ENCODE peak calls at places on chromosomes 12 and 14, in ten cellular contexts. S is GM12864, Q is choroid plexus epithelial cell, J is caudate nucleus, K is HTR-8/SVneo, U is left lobe of liver, R is AML-193, T is HS-5, W is iris pigment epithelial cell, M is stomach. N is an unnamed sample.

GRCh38 chr14:77965919-77966435 is 166.1 kb downstream of the ADCK1 start:
- DNase-seq in T (no peak), J (no peak), S (no peak), U (peak; percentile 46), M (peak; percentile 54), K (no peak), Q (peak; percentile 44), W (peak; percentile 47), R (peak; percentile 66), N (no peak)

GRCh38 chr14:53458368-53458814 is 305.3 kb upstream of the DDHD1 start:
- DNase-seq in K (peak; percentile 71), Q (peak; percentile 65), T (peak; percentile 71), U (no peak), R (no peak), S (no peak), W (peak; percentile 79), J (no peak), M (no peak), N (no peak)

GRCh38 chr14:90490727-90491050 is 93.9 kb downstream of the CALM1 start:
- DNase-seq in U (no peak), W (no peak), S (no peak), M (no peak), J (no peak), R (no peak), T (no peak), K (no peak), Q (no peak), N (no peak)

GRCh38 chr12:27924350-27925140 is 48.0 kb downstream of the PTHLH start:
- DNase-seq in R (no peak), T (peak; percentile 28), J (no peak), M (no peak), K (no peak), W (peak; percentile 24), Q (peak; percentile 15), S (no peak), U (no peak), N (no peak)

GRCh38 chr12:4819654-4820053 is 90.1 kb upstream of the KCNA1 start:
- DNase-seq in R (peak; percentile 43), W (no peak), Q (no peak), S (no peak), U (no peak), K (no peak), M (no peak), J (no peak), T (no peak), N (no peak)

GRCh38 chr12:109951751-109952150 is 44.4 kb downstream of the GIT2 start:
- DNase-seq in T (peak; percentile 33), S (no peak), K (peak; percentile 75), J (no peak), M (no peak), R (no peak), W (peak; percentile 85), U (no peak), Q (peak; percentile 94), N (no peak)

GRCh38 chr12:104569348-104570173 is 112.8 kb downstream of the CHST11 start:
- DNase-seq in R (peak; percentile 98), W (peak; percentile 29), U (no peak), K (no peak), Q (peak; percentile 54), M (peak; percentile 31), J (no peak), S (peak; percentile 78), T (no peak), N (no peak)

GRCh38 chr14:68952544-68953535 is 26.3 kb downstream of the ACTN1 start:
- DNase-seq in Q (peak; percentile 70), U (no peak), M (no peak), T (no peak), S (no peak), K (no peak), W (peak; percentile 71), J (no peak), R (no peak), N (no peak)

GRCh38 chr12:88163371-88163770 is 21.3 kb downstream of the TMTC3 start:
- DNase-seq in Q (peak; percentile 25), W (no peak), R (no peak), T (no peak), K (no peak), J (no peak), M (no peak), S (no peak), U (no peak), N (no peak)

GRCh38 chr12:130483616-130484180 is 146.0 kb downstream of the PIWIL1 start:
- DNase-seq in K (no peak), M (no peak), R (no peak), T (no peak), S (no peak), W (no peak), J (no peak), U (no peak), Q (no peak), N (no peak)

GRCh38 chr12:59634254-59634653 is 38.4 kb downstream of the SLC16A7 start:
- DNase-seq in U (no peak), J (no peak), K (no peak), R (no peak), M (no peak), S (no peak), W (no peak), Q (no peak), T (no peak), N (no peak)

GRCh38 chr12:51160814-51161459 is 12.0 kb downstream of the TFCP2 start:
- DNase-seq in U (no peak), K (no peak), M (no peak), J (no peak), W (no peak), Q (peak; percentile 63), R (no peak), S (no peak), T (no peak), N (no peak)

GRCh38 chr14:39977198-39977597 is 545.0 kb upstream of the FBXO33 start:
- DNase-seq in U (no peak), W (no peak), Q (no peak), J (no peak), K (no peak), M (no peak), T (no peak), R (no peak), S (no peak), N (no peak)

GRCh38 chr14:74085047-74085637 is 386 bp downstream of the LIN52 start:
- DNase-seq in W (peak; percentile 77), T (no peak), M (no peak), U (no peak), Q (peak; percentile 51), J (no peak), S (no peak), K (peak; percentile 65), R (no peak), N (peak; percentile 56)

GRCh38 chr14:32201196-32201815 is 539 bp upstream of the RNU6-7 start:
- DNase-seq in S (no peak), T (peak; percentile 9), U (peak; percentile 97), K (peak; percentile 84), W (peak; percentile 75), M (peak; percentile 80), J (peak; percentile 72), Q (peak; percentile 68), R (no peak), N (peak; percentile 92)

GRCh38 chr14:100893760-100894159 is 9.8 kb downstream of the RTL1 start:
- DNase-seq in U (peak; percentile 28), Q (no peak), J (no peak), K (no peak), S (no peak), T (no peak), M (peak; percentile 19), R (no peak), W (no peak), N (no peak)

GRCh38 chr12:61452076-61452475 is 808.1 kb upstream of the USP15 start:
- DNase-seq in R (no peak), J (no peak), T (peak; percentile 10), K (no peak), W (no peak), S (no peak), Q (no peak), M (no peak), U (no peak), N (no peak)

GRCh38 chr14:99820702-99821331 is 27.6 kb downstream of the EML1 start:
- DNase-seq in M (no peak), S (no peak), R (no peak), T (no peak), W (no peak), Q (no peak), K (no peak), U (no peak), J (peak; percentile 67), N (no peak)

GRCh38 chr12:132423251-132424117 is 66.5 kb upstream of the FBRSL1 start:
- DNase-seq in M (no peak), U (no peak), T (no peak), J (no peak), Q (no peak), R (no peak), S (no peak), W (peak; percentile 9), K (no peak), N (peak; percentile 68)

GRCh38 chr14:45038256-45038655 is 45.7 kb upstream of the PRPF39 start:
- DNase-seq in K (no peak), Q (no peak), S (no peak), J (no peak), R (no peak), T (no peak), M (no peak), U (no peak), W (no peak), N (no peak)

GRCh38 chr12:89775336-89776005 is 66.8 kb upstream of the ATP2B1 start:
- DNase-seq in W (no peak), M (no peak), T (no peak), R (no peak), Q (peak; percentile 29), S (no peak), K (peak; percentile 62), U (no peak), J (no peak), N (no peak)

GRCh38 chr12:10453144-10453543 is at the start of gene KLRC1:
- DNase-seq in R (no peak), M (no peak), Q (peak; percentile 48), T (no peak), J (no peak), W (peak; percentile 77), K (no peak), U (no peak), S (no peak), N (peak; percentile 29)

GRCh38 chr14:52086755-52087154 is 17.9 kb upstream of the NID2 start:
- DNase-seq in K (no peak), J (no peak), R (no peak), M (no peak), U (no peak), Q (peak; percentile 86), S (no peak), T (no peak), W (peak; percentile 97), N (no peak)

GRCh38 chr14:95993768-95994592 is 45.2 kb upstream of the C14orf132 start:
- DNase-seq in M (no peak), T (peak; percentile 11), U (no peak), Q (peak; percentile 68), R (peak; percentile 42), S (peak; percentile 3), K (peak; percentile 44), J (no peak), W (peak; percentile 43), N (peak; percentile 7)

GRCh38 chr12:111126331-111126730 is 206.0 kb upstream of the MYL2 start:
- DNase-seq in S (no peak), U (no peak), Q (no peak), R (no peak), K (no peak), J (no peak), T (no peak), W (peak; percentile 8), M (no peak), N (no peak)

GRCh38 chr14:100617715-100618693 is 30.8 kb upstream of the BEGAIN start:
- DNase-seq in J (peak; percentile 75), U (peak; percentile 21), R (peak; percentile 46), Q (peak; percentile 50), S (no peak), T (no peak), W (no peak), K (no peak), M (no peak), N (peak; percentile 45)

GRCh38 chr12:131682511-131682895 is 28.4 kb upstream of the SFSWAP start:
- DNase-seq in J (no peak), W (no peak), T (no peak), U (peak; percentile 33), S (no peak), K (no peak), R (no peak), Q (no peak), M (no peak), N (no peak)

GRCh38 chr14:63939006-63939270 is 86.1 kb downstream of the SYNE2 start:
- DNase-seq in M (no peak), Q (no peak), K (no peak), W (no peak), T (no peak), J (no peak), U (no peak), S (no peak), R (no peak), N (no peak)